ENCODE peak calls at places on chromosomes 2 and 18, in five cellular contexts. J, C, T, N and K are unnamed samples.
A peak's percentile ranks its signal among the peaks of the same experiment; 100 is the strongest.

GRCh38 chr2:233456934-233457333 is 102.6 kb downstream of the DGKD start:
- DNase-seq in J (no peak), C (no peak), T (no peak), N (no peak), K (no peak)

GRCh38 chr2:136131484-136131960 is 13.6 kb upstream of the CXCR4 start:
- DNase-seq in J (peak; percentile 84), C (no peak), T (no peak), N (no peak), K (peak; percentile 37)

GRCh38 chr18:37742436-37742835 is 176.8 kb upstream of the CELF4 start:
- DNase-seq in J (no peak), C (peak; percentile 25), T (peak; percentile 47), N (no peak), K (no peak)

GRCh38 chr18:46555724-46556123 is 101.3 kb downstream of the LOXHD1 start:
- DNase-seq in J (no peak), C (no peak), T (no peak), N (no peak), K (no peak)

GRCh38 chr2:17470855-17471641 is 47.2 kb downstream of the RAD51AP2 start:
- DNase-seq in J (peak; percentile 1), C (peak; percentile 63), T (no peak), N (no peak), K (no peak)

GRCh38 chr2:101064868-101065549 is 62.9 kb downstream of the RPL31 start:
- DNase-seq in J (no peak), C (no peak), T (no peak), N (peak; percentile 18), K (no peak)

GRCh38 chr2:213187833-213188532 is 36.6 kb upstream of the IKZF2 start:
- DNase-seq in J (no peak), C (peak; percentile 88), T (no peak), N (peak; percentile 52), K (no peak)

GRCh38 chr2:44859337-44859736 is 82.2 kb upstream of the SIX3 start:
- DNase-seq in J (no peak), C (no peak), T (peak; percentile 34), N (no peak), K (no peak)

GRCh38 chr2:26465266-26465925 is 12.5 kb downstream of the OTOF start:
- DNase-seq in J (no peak), C (no peak), T (no peak), N (no peak), K (no peak)